ENCODE peak calls at places on chromosomes 3 and 15, in ten cellular contexts. One of them, this sample, is unnamed.

GRCh38 chr15:72344602-72345001 is 24.6 kb upstream of the CELF6 start:
- DNase-seq in PC-3: no peak
- DNase-seq in GM23338: no peak
- DNase-seq in BJ: no peak
- DNase-seq in Calu3: no peak
- DNase-seq in tibial artery: no peak
- DNase-seq in progenitor cell of endocrine pancreas: no peak
- DNase-seq in epithelial cell of esophagus: no peak
- DNase-seq in HFFc6: no peak
- DNase-seq in hepatocyte: no peak
- DNase-seq in this sample: no peak

GRCh38 chr3:100002599-100003350 is 111.5 kb downstream of the FILIP1L start:
- DNase-seq in BJ: peak
- DNase-seq in progenitor cell of endocrine pancreas: no peak
- DNase-seq in epithelial cell of esophagus: peak
- DNase-seq in Calu3: peak
- DNase-seq in hepatocyte: peak
- DNase-seq in PC-3: peak
- DNase-seq in HFFc6: peak
- DNase-seq in GM23338: no peak
- DNase-seq in tibial artery: no peak
- DNase-seq in this sample: no peak

GRCh38 chr3:50270422-50270831 is 1.5 kb downstream of the SEMA3B start:
- DNase-seq in HFFc6: peak
- DNase-seq in epithelial cell of esophagus: no peak
- DNase-seq in tibial artery: no peak
- DNase-seq in hepatocyte: no peak
- DNase-seq in PC-3: no peak
- DNase-seq in Calu3: no peak
- DNase-seq in GM23338: no peak
- DNase-seq in BJ: no peak
- DNase-seq in progenitor cell of endocrine pancreas: no peak
- DNase-seq in this sample: no peak

GRCh38 chr3:38117748-38118420 is 19.0 kb downstream of the ACAA1 start:
- DNase-seq in progenitor cell of endocrine pancreas: peak
- DNase-seq in Calu3: peak
- DNase-seq in BJ: no peak
- DNase-seq in epithelial cell of esophagus: peak
- DNase-seq in GM23338: peak
- DNase-seq in PC-3: peak
- DNase-seq in hepatocyte: peak
- DNase-seq in HFFc6: peak
- DNase-seq in tibial artery: peak
- DNase-seq in this sample: peak

GRCh38 chr3:24341668-24342067 is 153.0 kb downstream of the THRB start:
- DNase-seq in hepatocyte: no peak
- DNase-seq in Calu3: no peak
- DNase-seq in GM23338: no peak
- DNase-seq in PC-3: no peak
- DNase-seq in epithelial cell of esophagus: no peak
- DNase-seq in progenitor cell of endocrine pancreas: no peak
- DNase-seq in BJ: no peak
- DNase-seq in HFFc6: no peak
- DNase-seq in tibial artery: no peak
- DNase-seq in this sample: no peak

GRCh38 chr3:184532940-184533732 is 28.4 kb upstream of the EPHB3 start:
- DNase-seq in PC-3: no peak
- DNase-seq in hepatocyte: no peak
- DNase-seq in GM23338: no peak
- DNase-seq in tibial artery: no peak
- DNase-seq in Calu3: no peak
- DNase-seq in epithelial cell of esophagus: no peak
- DNase-seq in BJ: no peak
- DNase-seq in HFFc6: no peak
- DNase-seq in progenitor cell of endocrine pancreas: no peak
- DNase-seq in this sample: no peak

GRCh38 chr3:140447136-140447535 is 230.7 kb upstream of the TRIM42 start:
- DNase-seq in BJ: no peak
- DNase-seq in GM23338: no peak
- DNase-seq in epithelial cell of esophagus: no peak
- DNase-seq in HFFc6: no peak
- DNase-seq in Calu3: no peak
- DNase-seq in tibial artery: no peak
- DNase-seq in progenitor cell of endocrine pancreas: no peak
- DNase-seq in PC-3: no peak
- DNase-seq in hepatocyte: no peak
- DNase-seq in this sample: no peak

GRCh38 chr3:27632431-27633223 is 89.5 kb downstream of the EOMES start:
- DNase-seq in tibial artery: peak
- DNase-seq in HFFc6: peak
- DNase-seq in hepatocyte: peak
- DNase-seq in progenitor cell of endocrine pancreas: no peak
- DNase-seq in BJ: no peak
- DNase-seq in GM23338: peak
- DNase-seq in epithelial cell of esophagus: peak
- DNase-seq in PC-3: peak
- DNase-seq in Calu3: peak
- DNase-seq in this sample: peak

GRCh38 chr3:172512363-172512762 is 10.9 kb downstream of the TNFSF10 start:
- DNase-seq in progenitor cell of endocrine pancreas: no peak
- DNase-seq in Calu3: no peak
- DNase-seq in hepatocyte: no peak
- DNase-seq in HFFc6: no peak
- DNase-seq in epithelial cell of esophagus: no peak
- DNase-seq in BJ: no peak
- DNase-seq in GM23338: no peak
- DNase-seq in PC-3: no peak
- DNase-seq in tibial artery: peak
- DNase-seq in this sample: no peak

GRCh38 chr3:9780451-9780797 is 10.7 kb upstream of the CAMK1 start:
- DNase-seq in Calu3: no peak
- DNase-seq in GM23338: no peak
- DNase-seq in hepatocyte: no peak
- DNase-seq in HFFc6: no peak
- DNase-seq in PC-3: no peak
- DNase-seq in epithelial cell of esophagus: no peak
- DNase-seq in BJ: no peak
- DNase-seq in tibial artery: no peak
- DNase-seq in progenitor cell of endocrine pancreas: no peak
- DNase-seq in this sample: no peak

GRCh38 chr15:43186003-43186353 is 775 bp downstream of the CCNDBP1 start:
- DNase-seq in epithelial cell of esophagus: no peak
- DNase-seq in tibial artery: no peak
- DNase-seq in HFFc6: no peak
- DNase-seq in hepatocyte: peak
- DNase-seq in BJ: no peak
- DNase-seq in progenitor cell of endocrine pancreas: no peak
- DNase-seq in GM23338: no peak
- DNase-seq in PC-3: peak
- DNase-seq in Calu3: peak
- DNase-seq in this sample: no peak

GRCh38 chr15:45640610-45641009 is 5.8 kb downstream of the SQOR start:
- DNase-seq in hepatocyte: peak
- DNase-seq in HFFc6: peak
- DNase-seq in PC-3: peak
- DNase-seq in epithelial cell of esophagus: peak
- DNase-seq in progenitor cell of endocrine pancreas: no peak
- DNase-seq in tibial artery: no peak
- DNase-seq in GM23338: no peak
- DNase-seq in BJ: peak
- DNase-seq in Calu3: peak
- DNase-seq in this sample: no peak

GRCh38 chr3:56839784-56840724 is 38.3 kb upstream of the ARHGEF3 start:
- DNase-seq in PC-3: peak
- DNase-seq in hepatocyte: peak
- DNase-seq in Calu3: no peak
- DNase-seq in epithelial cell of esophagus: peak
- DNase-seq in GM23338: no peak
- DNase-seq in tibial artery: no peak
- DNase-seq in HFFc6: peak
- DNase-seq in BJ: no peak
- DNase-seq in progenitor cell of endocrine pancreas: no peak
- DNase-seq in this sample: no peak

GRCh38 chr3:174986685-174987084 is 127.6 kb downstream of the NAALADL2 start:
- DNase-seq in PC-3: peak
- DNase-seq in progenitor cell of endocrine pancreas: no peak
- DNase-seq in HFFc6: peak
- DNase-seq in GM23338: no peak
- DNase-seq in tibial artery: no peak
- DNase-seq in Calu3: no peak
- DNase-seq in hepatocyte: no peak
- DNase-seq in BJ: no peak
- DNase-seq in epithelial cell of esophagus: no peak
- DNase-seq in this sample: no peak
- TF ChIP-seq CTCF in PC-3: no peak
- TF ChIP-seq CTCF in progenitor cell of endocrine pancreas: no peak
- TF ChIP-seq CTCF in HFFc6: peak
- TF ChIP-seq CTCF in GM23338: no peak
- TF ChIP-seq CTCF in tibial artery: no peak
- TF ChIP-seq CTCF in Calu3: no peak
- TF ChIP-seq CTCF in hepatocyte: no peak
- TF ChIP-seq CTCF in BJ: no peak
- TF ChIP-seq CTCF in epithelial cell of esophagus: no peak
- TF ChIP-seq CTCF in this sample: no peak

GRCh38 chr3:481680-482079 is 285.1 kb downstream of the CHL1 start:
- DNase-seq in Calu3: peak
- DNase-seq in HFFc6: no peak
- DNase-seq in BJ: no peak
- DNase-seq in progenitor cell of endocrine pancreas: no peak
- DNase-seq in tibial artery: no peak
- DNase-seq in PC-3: peak
- DNase-seq in hepatocyte: peak
- DNase-seq in epithelial cell of esophagus: peak
- DNase-seq in GM23338: peak
- DNase-seq in this sample: no peak
- TF ChIP-seq CTCF in Calu3: peak
- TF ChIP-seq CTCF in HFFc6: peak
- TF ChIP-seq CTCF in BJ: no peak
- TF ChIP-seq CTCF in progenitor cell of endocrine pancreas: peak
- TF ChIP-seq CTCF in tibial artery: peak
- TF ChIP-seq CTCF in PC-3: peak
- TF ChIP-seq CTCF in hepatocyte: peak
- TF ChIP-seq CTCF in epithelial cell of esophagus: peak
- TF ChIP-seq CTCF in GM23338: peak
- TF ChIP-seq CTCF in this sample: no peak

DNA sequence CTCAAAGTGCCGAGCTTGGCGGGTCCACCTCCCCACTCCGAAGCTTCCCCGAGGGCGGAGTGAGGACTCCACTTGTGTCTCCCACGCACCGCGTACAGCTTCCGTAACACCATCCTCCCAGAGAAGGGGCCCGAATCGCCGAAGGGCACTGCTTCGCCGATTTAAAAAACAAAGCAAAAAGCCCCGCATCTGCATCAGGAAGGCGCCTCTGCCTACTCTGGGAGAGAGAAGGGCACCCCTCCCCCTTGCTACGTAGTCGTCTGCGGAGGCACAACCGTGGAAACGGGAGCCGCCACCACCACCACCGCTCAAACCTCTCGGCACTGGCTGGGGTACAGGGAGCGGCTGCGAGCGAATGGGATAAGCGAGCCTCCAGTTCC is 492 bp downstream of the NCBP2 start:
- DNase-seq in GM23338: peak
- DNase-seq in BJ: no peak
- DNase-seq in tibial artery: peak
- DNase-seq in progenitor cell of endocrine pancreas: no peak
- DNase-seq in PC-3: peak
- DNase-seq in epithelial cell of esophagus: peak
- DNase-seq in Calu3: peak
- DNase-seq in hepatocyte: peak
- DNase-seq in HFFc6: no peak
- DNase-seq in this sample: no peak
- TF ChIP-seq CTCF in GM23338: no peak
- TF ChIP-seq CTCF in BJ: no peak
- TF ChIP-seq CTCF in tibial artery: no peak
- TF ChIP-seq CTCF in progenitor cell of endocrine pancreas: no peak
- TF ChIP-seq CTCF in PC-3: no peak
- TF ChIP-seq CTCF in epithelial cell of esophagus: no peak
- TF ChIP-seq CTCF in Calu3: no peak
- TF ChIP-seq CTCF in hepatocyte: no peak
- TF ChIP-seq CTCF in HFFc6: no peak
- TF ChIP-seq CTCF in this sample: no peak

GRCh38 chr15:42083605-42083908 is 10.8 kb downstream of the PLA2G4D start:
- DNase-seq in PC-3: no peak
- DNase-seq in HFFc6: no peak
- DNase-seq in tibial artery: no peak
- DNase-seq in progenitor cell of endocrine pancreas: no peak
- DNase-seq in GM23338: no peak
- DNase-seq in BJ: no peak
- DNase-seq in epithelial cell of esophagus: no peak
- DNase-seq in hepatocyte: no peak
- DNase-seq in Calu3: no peak
- DNase-seq in this sample: no peak
- TF ChIP-seq CTCF in PC-3: no peak
- TF ChIP-seq CTCF in HFFc6: no peak
- TF ChIP-seq CTCF in tibial artery: no peak
- TF ChIP-seq CTCF in progenitor cell of endocrine pancreas: no peak
- TF ChIP-seq CTCF in GM23338: no peak
- TF ChIP-seq CTCF in BJ: no peak
- TF ChIP-seq CTCF in epithelial cell of esophagus: no peak
- TF ChIP-seq CTCF in hepatocyte: no peak
- TF ChIP-seq CTCF in Calu3: no peak
- TF ChIP-seq CTCF in this sample: no peak

GRCh38 chr15:100914876-100915275 is 4.3 kb upstream of the LRRK1 start:
- DNase-seq in Calu3: no peak
- DNase-seq in hepatocyte: no peak
- DNase-seq in tibial artery: peak
- DNase-seq in BJ: no peak
- DNase-seq in progenitor cell of endocrine pancreas: no peak
- DNase-seq in HFFc6: peak
- DNase-seq in GM23338: peak
- DNase-seq in epithelial cell of esophagus: peak
- DNase-seq in PC-3: no peak
- DNase-seq in this sample: no peak
- TF ChIP-seq CTCF in Calu3: no peak
- TF ChIP-seq CTCF in hepatocyte: peak
- TF ChIP-seq CTCF in tibial artery: no peak
- TF ChIP-seq CTCF in BJ: peak
- TF ChIP-seq CTCF in progenitor cell of endocrine pancreas: no peak
- TF ChIP-seq CTCF in HFFc6: peak
- TF ChIP-seq CTCF in GM23338: peak
- TF ChIP-seq CTCF in epithelial cell of esophagus: peak
- TF ChIP-seq CTCF in PC-3: peak
- TF ChIP-seq CTCF in this sample: no peak

This sample was measured in activated B cell treated with CpG ODN at 0.5 μM for 24 hours.